ENCODE peak calls at places on chromosomes 5 and 9, in four cellular contexts. One of them, this sample, is unnamed.

GRCh38 chr9:15293727-15294405 is 13.2 kb downstream of the TTC39B start:
- DNase-seq in bronchial epithelial cell: no peak
- DNase-seq in SK-N-SH: no peak
- DNase-seq in cardiac fibroblast: peak
- DNase-seq in this sample: no peak

GRCh38 chr9:33466565-33467495 is 6.9 kb downstream of the NOL6 start:
- DNase-seq in SK-N-SH: peak
- DNase-seq in cardiac fibroblast: peak
- DNase-seq in bronchial epithelial cell: no peak
- DNase-seq in this sample: peak

GRCh38 chr5:179489015-179489414 is 61.3 kb upstream of the RUFY1 start:
- DNase-seq in SK-N-SH: no peak
- DNase-seq in cardiac fibroblast: peak
- DNase-seq in bronchial epithelial cell: no peak
- DNase-seq in this sample: peak

GRCh38 chr9:92715488-92716231 is 45.7 kb upstream of the IPPK start:
- DNase-seq in bronchial epithelial cell: peak
- DNase-seq in SK-N-SH: no peak
- DNase-seq in cardiac fibroblast: peak
- DNase-seq in this sample: no peak

GRCh38 chr5:127839072-127839471 is 135.9 kb downstream of the CCDC192 start:
- DNase-seq in cardiac fibroblast: no peak
- DNase-seq in bronchial epithelial cell: no peak
- DNase-seq in SK-N-SH: no peak
- DNase-seq in this sample: no peak

GRCh38 chr5:169139381-169140125 is 161.4 kb downstream of the SLIT3 start:
- DNase-seq in cardiac fibroblast: peak
- DNase-seq in bronchial epithelial cell: peak
- DNase-seq in SK-N-SH: no peak
- DNase-seq in this sample: no peak

GRCh38 chr5:136730426-136730825 is 365.1 kb upstream of the TRPC7 start:
- DNase-seq in cardiac fibroblast: no peak
- DNase-seq in SK-N-SH: no peak
- DNase-seq in bronchial epithelial cell: peak
- DNase-seq in this sample: no peak

GRCh38 chr9:6444108-6444507 is 31.1 kb downstream of the UHRF2 start:
- DNase-seq in cardiac fibroblast: no peak
- DNase-seq in SK-N-SH: no peak
- DNase-seq in bronchial epithelial cell: no peak
- DNase-seq in this sample: no peak

GRCh38 chr5:78283105-78283504 is 11.4 kb downstream of the AP3B1 start:
- DNase-seq in bronchial epithelial cell: no peak
- DNase-seq in SK-N-SH: no peak
- DNase-seq in cardiac fibroblast: no peak
- DNase-seq in this sample: no peak

GRCh38 chr5:134491841-134492442 is 33.5 kb upstream of the JADE2 start:
- DNase-seq in bronchial epithelial cell: no peak
- DNase-seq in cardiac fibroblast: no peak
- DNase-seq in SK-N-SH: no peak
- DNase-seq in this sample: no peak

GRCh38 chr5:119339965-119340364 is 15.9 kb upstream of the TNFAIP8 start:
- DNase-seq in cardiac fibroblast: no peak
- DNase-seq in bronchial epithelial cell: no peak
- DNase-seq in SK-N-SH: no peak
- DNase-seq in this sample: no peak

GRCh38 chr5:175778951-175779475 is 92.4 kb upstream of the CPLX2 start:
- DNase-seq in cardiac fibroblast: peak
- DNase-seq in SK-N-SH: peak
- DNase-seq in bronchial epithelial cell: no peak
- DNase-seq in this sample: no peak

GRCh38 chr5:37727238-37727637 is 112.6 kb downstream of the GDNF start:
- DNase-seq in SK-N-SH: no peak
- DNase-seq in cardiac fibroblast: no peak
- DNase-seq in bronchial epithelial cell: no peak
- DNase-seq in this sample: no peak

GRCh38 chr5:55700745-55701144 is 11.4 kb downstream of the SLC38A9 start:
- DNase-seq in SK-N-SH: no peak
- DNase-seq in bronchial epithelial cell: no peak
- DNase-seq in cardiac fibroblast: no peak
- DNase-seq in this sample: no peak
- H3K4me3 ChIP-seq in SK-N-SH: no peak
- H3K4me3 ChIP-seq in bronchial epithelial cell: no peak
- H3K4me3 ChIP-seq in cardiac fibroblast: no peak
- H3K4me3 ChIP-seq in this sample: no peak

GRCh38 chr5:170268153-170268689 is 29.4 kb downstream of the LCP2 start:
- DNase-seq in SK-N-SH: no peak
- DNase-seq in cardiac fibroblast: no peak
- DNase-seq in bronchial epithelial cell: no peak
- DNase-seq in this sample: no peak

GRCh38 chr5:170267431-170268152 is 30.0 kb downstream of the LCP2 start:
- DNase-seq in bronchial epithelial cell: peak
- DNase-seq in cardiac fibroblast: peak
- DNase-seq in SK-N-SH: peak
- DNase-seq in this sample: peak

GRCh38 chr5:170268884-170269283 is 28.7 kb downstream of the LCP2 start:
- DNase-seq in SK-N-SH: no peak
- DNase-seq in cardiac fibroblast: no peak
- DNase-seq in bronchial epithelial cell: no peak
- DNase-seq in this sample: no peak

GRCh38 chr5:170265527-170265926 is 32.0 kb downstream of the LCP2 start:
- DNase-seq in SK-N-SH: no peak
- DNase-seq in bronchial epithelial cell: no peak
- DNase-seq in cardiac fibroblast: peak
- DNase-seq in this sample: no peak

DNA sequence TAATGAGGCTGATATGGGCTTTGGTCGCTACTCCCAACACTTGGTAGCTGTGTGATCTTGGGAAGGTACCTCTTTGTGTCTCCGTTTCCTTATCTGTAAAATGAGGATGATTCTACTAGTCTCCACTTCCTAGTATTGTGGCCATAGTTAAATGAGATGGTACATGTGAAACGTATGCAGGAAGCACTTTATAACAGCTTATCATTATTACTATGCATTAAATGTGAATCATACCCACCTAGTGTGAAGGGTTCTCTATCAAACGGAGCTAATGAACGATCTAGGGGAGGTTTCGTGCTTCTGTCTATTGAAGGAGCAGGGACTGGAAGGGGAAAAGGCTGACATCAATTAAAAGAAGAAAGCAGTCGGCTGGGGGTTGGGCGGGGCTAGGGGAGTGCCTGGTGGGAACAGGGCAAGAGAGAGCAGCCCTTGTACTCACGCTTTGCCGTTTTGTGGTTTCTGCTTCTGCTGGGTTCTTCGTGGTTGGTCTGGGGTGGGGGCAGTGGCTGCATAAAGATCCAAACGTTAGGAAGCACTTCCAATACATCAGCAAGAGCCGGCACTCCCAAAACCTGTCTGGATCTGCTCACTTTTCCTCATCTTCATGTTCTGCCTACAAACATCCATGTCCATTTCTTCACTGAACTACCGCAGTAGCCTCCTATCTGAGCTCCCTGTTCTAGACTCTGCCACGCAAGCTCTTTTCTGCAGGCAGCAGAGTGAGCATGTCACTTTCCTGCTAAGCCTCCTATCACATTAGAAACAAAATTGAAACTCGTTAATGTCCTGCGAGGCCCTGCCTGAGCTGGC is 30.8 kb downstream of the LCP2 start:
- DNase-seq in cardiac fibroblast: no peak
- DNase-seq in bronchial epithelial cell: no peak
- DNase-seq in SK-N-SH: no peak
- DNase-seq in this sample: no peak
- H3K4me3 ChIP-seq in cardiac fibroblast: no peak
- H3K4me3 ChIP-seq in bronchial epithelial cell: no peak
- H3K4me3 ChIP-seq in SK-N-SH: no peak
- H3K4me3 ChIP-seq in this sample: no peak

GRCh38 chr5:142670811-142671210 is 15.1 kb downstream of the FGF1 start:
- DNase-seq in bronchial epithelial cell: no peak
- DNase-seq in cardiac fibroblast: no peak
- DNase-seq in SK-N-SH: no peak
- DNase-seq in this sample: no peak
- H3K4me3 ChIP-seq in bronchial epithelial cell: no peak
- H3K4me3 ChIP-seq in cardiac fibroblast: no peak
- H3K4me3 ChIP-seq in SK-N-SH: no peak
- H3K4me3 ChIP-seq in this sample: no peak

DNA sequence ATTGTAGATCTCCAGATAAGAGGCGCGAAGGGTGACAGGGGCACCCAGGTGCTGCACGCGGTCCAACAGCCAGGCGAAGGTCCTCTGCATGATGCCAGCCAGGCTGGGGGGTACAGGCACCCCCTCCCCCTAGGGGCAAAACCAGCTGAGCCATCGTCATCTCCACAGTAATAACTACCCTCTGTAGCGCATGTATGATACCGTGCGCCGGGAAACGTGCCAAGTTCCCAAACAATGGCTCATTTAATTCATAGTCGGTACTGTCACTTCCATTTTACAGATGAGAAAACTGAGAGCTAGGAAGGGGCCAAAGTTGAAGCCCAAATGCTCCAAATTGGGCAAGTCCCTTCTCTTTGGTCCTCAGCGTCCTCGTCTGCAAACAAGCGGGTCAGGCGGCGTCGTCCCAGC is 1.5 kb downstream of the KIF12 start:
- DNase-seq in cardiac fibroblast: peak
- DNase-seq in SK-N-SH: peak
- DNase-seq in bronchial epithelial cell: peak
- DNase-seq in this sample: no peak
- H3K4me3 ChIP-seq in cardiac fibroblast: peak
- H3K4me3 ChIP-seq in SK-N-SH: peak
- H3K4me3 ChIP-seq in bronchial epithelial cell: peak
- H3K4me3 ChIP-seq in this sample: peak

GRCh38 chr5:141420855-141421488 is at the start of gene PCDHGA11:
- DNase-seq in cardiac fibroblast: peak
- DNase-seq in SK-N-SH: no peak
- DNase-seq in bronchial epithelial cell: peak
- DNase-seq in this sample: peak
- H3K4me3 ChIP-seq in cardiac fibroblast: peak
- H3K4me3 ChIP-seq in SK-N-SH: peak
- H3K4me3 ChIP-seq in bronchial epithelial cell: peak
- H3K4me3 ChIP-seq in this sample: peak

This sample was measured in H7.